ENCODE peak calls at places on chromosome 4, in ten cellular contexts. One of them, this sample, is unnamed.

GRCh38 chr4:121758896-121759568 is 5.9 kb downstream of the SMIM43 start:
- DNase-seq in ovary: no peak
- DNase-seq in body of pancreas: no peak
- DNase-seq in gastrocnemius medialis: no peak
- DNase-seq in IMR-90: peak; percentile 51
- DNase-seq in HCT116: no peak
- DNase-seq in HepG2: no peak
- DNase-seq in transverse colon: no peak
- DNase-seq in sigmoid colon: no peak
- DNase-seq in K562: no peak
- DNase-seq in this sample: no peak

GRCh38 chr4:121696140-121696640 is 590 bp downstream of the ANXA5 start:
- DNase-seq in transverse colon: peak; percentile 76
- DNase-seq in IMR-90: peak; percentile 85
- DNase-seq in sigmoid colon: peak; percentile 94
- DNase-seq in gastrocnemius medialis: peak; percentile 43
- DNase-seq in HCT116: no peak
- DNase-seq in body of pancreas: peak; percentile 81
- DNase-seq in K562: no peak
- DNase-seq in ovary: peak; percentile 88
- DNase-seq in HepG2: peak; percentile 39
- DNase-seq in this sample: peak; percentile 91

GRCh38 chr4:159444668-159445067 is 341.8 kb downstream of the RAPGEF2 start:
- DNase-seq in gastrocnemius medialis: no peak
- DNase-seq in K562: no peak
- DNase-seq in HepG2: no peak
- DNase-seq in ovary: no peak
- DNase-seq in sigmoid colon: no peak
- DNase-seq in HCT116: no peak
- DNase-seq in body of pancreas: no peak
- DNase-seq in transverse colon: no peak
- DNase-seq in IMR-90: peak; percentile 30
- DNase-seq in this sample: no peak

GRCh38 chr4:112120021-112120420 is 25.2 kb upstream of the FAM241A start:
- DNase-seq in HCT116: no peak
- DNase-seq in sigmoid colon: no peak
- DNase-seq in K562: no peak
- DNase-seq in HepG2: no peak
- DNase-seq in ovary: no peak
- DNase-seq in gastrocnemius medialis: no peak
- DNase-seq in transverse colon: no peak
- DNase-seq in IMR-90: no peak
- DNase-seq in body of pancreas: no peak
- DNase-seq in this sample: no peak

GRCh38 chr4:8852118-8852704 is 19.4 kb downstream of the HMX1 start:
- DNase-seq in body of pancreas: no peak
- DNase-seq in ovary: no peak
- DNase-seq in IMR-90: no peak
- DNase-seq in K562: no peak
- DNase-seq in HepG2: no peak
- DNase-seq in HCT116: no peak
- DNase-seq in gastrocnemius medialis: no peak
- DNase-seq in sigmoid colon: no peak
- DNase-seq in transverse colon: no peak
- DNase-seq in this sample: no peak

GRCh38 chr4:174646326-174646725 is 124.0 kb upstream of the HPGD start:
- DNase-seq in K562: no peak
- DNase-seq in ovary: no peak
- DNase-seq in HepG2: no peak
- DNase-seq in IMR-90: no peak
- DNase-seq in sigmoid colon: no peak
- DNase-seq in body of pancreas: no peak
- DNase-seq in transverse colon: no peak
- DNase-seq in HCT116: no peak
- DNase-seq in gastrocnemius medialis: no peak
- DNase-seq in this sample: no peak

GRCh38 chr4:177385576-177386320 is 56.5 kb downstream of the AGA start:
- DNase-seq in HepG2: no peak
- DNase-seq in K562: no peak
- DNase-seq in ovary: no peak
- DNase-seq in transverse colon: no peak
- DNase-seq in body of pancreas: no peak
- DNase-seq in sigmoid colon: no peak
- DNase-seq in IMR-90: peak; percentile 5
- DNase-seq in HCT116: no peak
- DNase-seq in gastrocnemius medialis: no peak
- DNase-seq in this sample: no peak

GRCh38 chr4:17437396-17437795 is 74.5 kb downstream of the QDPR start:
- DNase-seq in K562: no peak
- DNase-seq in HepG2: no peak
- DNase-seq in sigmoid colon: no peak
- DNase-seq in HCT116: no peak
- DNase-seq in gastrocnemius medialis: no peak
- DNase-seq in body of pancreas: no peak
- DNase-seq in transverse colon: no peak
- DNase-seq in ovary: no peak
- DNase-seq in IMR-90: no peak
- DNase-seq in this sample: no peak

GRCh38 chr4:174404677-174405076 is 117.6 kb downstream of the HPGD start:
- DNase-seq in gastrocnemius medialis: no peak
- DNase-seq in K562: no peak
- DNase-seq in ovary: no peak
- DNase-seq in sigmoid colon: no peak
- DNase-seq in HCT116: no peak
- DNase-seq in transverse colon: no peak
- DNase-seq in IMR-90: no peak
- DNase-seq in HepG2: no peak
- DNase-seq in body of pancreas: no peak
- DNase-seq in this sample: no peak

GRCh38 chr4:91758487-91758886 is 545.3 kb upstream of the GRID2 start:
- DNase-seq in gastrocnemius medialis: no peak
- DNase-seq in transverse colon: no peak
- DNase-seq in K562: no peak
- DNase-seq in HCT116: peak; percentile 63
- DNase-seq in HepG2: no peak
- DNase-seq in ovary: no peak
- DNase-seq in IMR-90: no peak
- DNase-seq in body of pancreas: no peak
- DNase-seq in sigmoid colon: no peak
- DNase-seq in this sample: no peak

GRCh38 chr4:140052050-140052449 is 101.9 kb downstream of the MAML3 start:
- DNase-seq in HepG2: peak; percentile 10
- DNase-seq in sigmoid colon: no peak
- DNase-seq in K562: peak; percentile 24
- DNase-seq in transverse colon: peak; percentile 50
- DNase-seq in HCT116: peak; percentile 22
- DNase-seq in IMR-90: peak; percentile 51
- DNase-seq in body of pancreas: peak; percentile 63
- DNase-seq in ovary: peak; percentile 48
- DNase-seq in gastrocnemius medialis: no peak
- DNase-seq in this sample: peak; percentile 44

GRCh38 chr4:47210828-47211227 is 179.5 kb downstream of the GABRB1 start:
- DNase-seq in K562: no peak
- DNase-seq in body of pancreas: no peak
- DNase-seq in gastrocnemius medialis: no peak
- DNase-seq in HCT116: no peak
- DNase-seq in IMR-90: no peak
- DNase-seq in transverse colon: no peak
- DNase-seq in sigmoid colon: no peak
- DNase-seq in HepG2: no peak
- DNase-seq in ovary: no peak
- DNase-seq in this sample: no peak

GRCh38 chr4:14856076-14856926 is 146.0 kb upstream of the CPEB2 start:
- DNase-seq in ovary: peak; percentile 34
- DNase-seq in gastrocnemius medialis: peak; percentile 42
- DNase-seq in sigmoid colon: peak; percentile 87
- DNase-seq in K562: peak; percentile 83
- DNase-seq in IMR-90: peak; percentile 100
- DNase-seq in transverse colon: peak; percentile 65
- DNase-seq in HCT116: peak; percentile 86
- DNase-seq in HepG2: peak; percentile 4
- DNase-seq in body of pancreas: peak; percentile 66
- DNase-seq in this sample: no peak
- H3K27ac ChIP-seq in ovary: no peak overlapping the region
- H3K27ac ChIP-seq in gastrocnemius medialis: no peak overlapping the region
- H3K27ac ChIP-seq in sigmoid colon: peak overlapping the region; percentile 82
- H3K27ac ChIP-seq in K562: peak overlapping the region; percentile 88
- H3K27ac ChIP-seq in IMR-90: peak overlapping the region; percentile 53
- H3K27ac ChIP-seq in transverse colon: peak overlapping the region; percentile 55
- H3K27ac ChIP-seq in HCT116: peak overlapping the region; percentile 25
- H3K27ac ChIP-seq in HepG2: no peak overlapping the region
- H3K27ac ChIP-seq in body of pancreas: no peak overlapping the region
- H3K27ac ChIP-seq in this sample: no peak overlapping the region

GRCh38 chr4:83216856-83217683 is 67.5 kb downstream of the COQ2 start:
- DNase-seq in HepG2: no peak
- DNase-seq in HCT116: no peak
- DNase-seq in K562: no peak
- DNase-seq in body of pancreas: no peak
- DNase-seq in IMR-90: no peak
- DNase-seq in gastrocnemius medialis: no peak
- DNase-seq in ovary: no peak
- DNase-seq in transverse colon: no peak
- DNase-seq in sigmoid colon: no peak
- DNase-seq in this sample: no peak
- TF ChIP-seq POLR2A in HepG2: no peak
- TF ChIP-seq POLR2A in HCT116: no peak
- TF ChIP-seq POLR2A in K562: no peak
- TF ChIP-seq POLR2A in body of pancreas: no peak
- TF ChIP-seq POLR2A in IMR-90: no peak
- TF ChIP-seq POLR2A in gastrocnemius medialis: no peak
- TF ChIP-seq POLR2A in ovary: no peak
- TF ChIP-seq POLR2A in transverse colon: no peak
- TF ChIP-seq POLR2A in sigmoid colon: no peak
- TF ChIP-seq POLR2A in this sample: no peak

DNA sequence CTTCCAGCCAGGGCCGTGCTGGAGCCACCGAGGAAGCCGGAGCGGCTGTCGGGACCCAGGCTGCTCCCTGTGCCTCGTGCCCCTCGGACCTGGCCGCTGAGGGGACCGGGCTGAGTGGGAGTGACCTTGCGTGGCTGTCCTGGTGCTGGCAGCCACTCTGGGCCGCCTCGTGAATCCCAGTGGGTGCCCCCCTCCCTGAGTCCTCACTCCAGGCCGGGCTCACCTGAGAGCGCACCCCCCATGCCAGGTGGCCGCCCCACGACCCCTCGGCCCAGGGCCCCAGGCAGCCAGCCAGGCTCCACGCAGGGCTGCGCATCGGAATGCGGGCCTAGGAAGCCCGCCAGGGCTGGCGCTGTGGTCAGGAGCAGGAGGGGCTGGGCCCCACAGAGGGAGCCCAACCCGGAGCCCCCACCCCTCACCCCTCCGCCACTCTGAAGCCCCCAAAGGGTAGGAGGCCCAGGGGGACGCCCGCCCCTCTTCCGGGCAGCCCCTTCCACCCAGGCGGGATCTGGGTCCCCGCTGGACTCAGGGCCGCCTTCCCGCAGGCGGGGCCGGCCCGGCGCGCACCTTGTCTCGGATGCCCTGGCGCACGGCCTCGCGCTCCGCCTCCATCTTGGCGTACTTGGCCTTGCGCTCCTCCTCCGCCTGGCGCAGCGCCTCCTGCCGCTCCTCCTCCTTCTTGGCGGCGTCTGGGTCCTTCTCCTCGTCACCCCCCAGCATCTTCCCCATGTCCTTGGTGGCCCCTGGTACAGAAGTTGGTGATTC is 33.9 kb downstream of the CPLX1 start:
- DNase-seq in transverse colon: peak; percentile 55
- DNase-seq in HCT116: no peak
- DNase-seq in gastrocnemius medialis: no peak
- DNase-seq in body of pancreas: no peak
- DNase-seq in IMR-90: no peak
- DNase-seq in sigmoid colon: no peak
- DNase-seq in HepG2: no peak
- DNase-seq in K562: no peak
- DNase-seq in ovary: peak; percentile 78
- DNase-seq in this sample: no peak
- TF ChIP-seq CTCF in transverse colon: no peak
- TF ChIP-seq CTCF in HCT116: no peak
- TF ChIP-seq CTCF in gastrocnemius medialis: no peak
- TF ChIP-seq CTCF in body of pancreas: no peak
- TF ChIP-seq CTCF in IMR-90: peak; percentile 5
- TF ChIP-seq CTCF in sigmoid colon: no peak
- TF ChIP-seq CTCF in HepG2: no peak
- TF ChIP-seq CTCF in K562: peak; percentile 19
- TF ChIP-seq CTCF in ovary: no peak
- TF ChIP-seq CTCF in this sample: no peak

DNA sequence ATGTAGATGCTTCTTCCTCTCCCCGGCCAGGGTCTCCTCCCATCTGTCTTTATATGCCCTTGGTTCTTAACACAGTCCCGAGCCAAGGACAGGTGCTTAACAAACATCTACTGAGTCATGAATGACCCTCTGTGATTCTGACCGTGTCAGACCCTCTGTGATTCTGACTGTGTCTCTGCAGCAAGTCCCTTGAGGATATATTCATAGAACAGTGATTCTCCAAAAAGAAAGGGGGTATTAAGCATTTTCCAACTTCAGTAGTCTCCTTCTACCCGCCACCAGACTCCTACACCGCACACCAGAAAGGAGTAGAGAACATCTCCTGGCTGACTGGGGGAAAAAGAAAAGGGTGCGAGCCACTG is 13.6 kb downstream of the ACSL1 start:
- DNase-seq in sigmoid colon: no peak
- DNase-seq in HepG2: no peak
- DNase-seq in K562: no peak
- DNase-seq in IMR-90: no peak
- DNase-seq in ovary: no peak
- DNase-seq in gastrocnemius medialis: no peak
- DNase-seq in HCT116: no peak
- DNase-seq in body of pancreas: no peak
- DNase-seq in transverse colon: no peak
- DNase-seq in this sample: no peak
- H3K27ac ChIP-seq in sigmoid colon: no peak overlapping the region
- H3K27ac ChIP-seq in HepG2: no peak overlapping the region
- H3K27ac ChIP-seq in K562: no peak overlapping the region
- H3K27ac ChIP-seq in IMR-90: no peak overlapping the region
- H3K27ac ChIP-seq in ovary: no peak overlapping the region
- H3K27ac ChIP-seq in gastrocnemius medialis: peak overlapping the region; percentile 98
- H3K27ac ChIP-seq in HCT116: no peak overlapping the region
- H3K27ac ChIP-seq in body of pancreas: no peak overlapping the region
- H3K27ac ChIP-seq in transverse colon: no peak overlapping the region
- H3K27ac ChIP-seq in this sample: peak overlapping the region; percentile 77

DNA sequence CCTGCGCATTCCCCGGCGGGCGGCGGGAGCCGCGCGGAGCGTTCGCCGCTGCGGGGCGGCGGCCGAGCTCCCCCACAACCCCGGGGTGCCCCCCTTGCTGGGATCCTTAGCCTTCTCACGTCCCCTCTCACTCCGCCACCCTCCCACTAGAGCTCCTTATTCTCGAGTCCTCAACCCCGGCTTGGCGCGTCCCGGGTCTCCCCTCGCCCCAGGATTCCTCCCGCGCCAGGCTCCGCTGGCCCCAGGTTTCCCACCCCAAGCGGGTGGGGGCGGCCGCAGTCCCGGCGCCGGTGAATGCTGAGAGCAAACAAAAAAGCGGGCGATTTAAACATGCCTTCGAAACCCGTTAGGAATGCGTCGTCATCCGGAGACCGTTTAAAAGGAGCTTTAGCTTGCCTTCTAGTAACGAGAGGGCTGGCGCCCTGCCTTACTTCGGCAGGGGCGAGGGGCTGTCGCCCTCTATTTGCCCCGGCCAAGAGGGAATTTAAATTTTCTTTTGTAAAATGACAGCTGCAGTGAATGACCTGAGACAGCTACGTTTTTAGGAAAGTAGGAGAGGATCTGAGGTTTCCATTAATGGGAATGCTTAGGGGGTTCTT is 3.0 kb downstream of the JADE1 start:
- DNase-seq in gastrocnemius medialis: no peak
- DNase-seq in IMR-90: peak; percentile 81
- DNase-seq in body of pancreas: peak; percentile 40
- DNase-seq in sigmoid colon: peak; percentile 81
- DNase-seq in HepG2: peak; percentile 76
- DNase-seq in K562: no peak
- DNase-seq in transverse colon: no peak
- DNase-seq in ovary: no peak
- DNase-seq in HCT116: peak; percentile 19
- DNase-seq in this sample: peak; percentile 57
- TF ChIP-seq POLR2A in gastrocnemius medialis: no peak
- TF ChIP-seq POLR2A in IMR-90: no peak
- TF ChIP-seq POLR2A in body of pancreas: no peak
- TF ChIP-seq POLR2A in sigmoid colon: no peak
- TF ChIP-seq POLR2A in HepG2: peak; percentile 53
- TF ChIP-seq POLR2A in K562: no peak
- TF ChIP-seq POLR2A in transverse colon: no peak
- TF ChIP-seq POLR2A in ovary: no peak
- TF ChIP-seq POLR2A in HCT116: no peak
- TF ChIP-seq POLR2A in this sample: no peak

This sample was measured in heart left ventricle.